ENCODE peak calls at places on chromosomes 7 and 10, in ten cellular contexts. F is NCI-H2029; O is stimulated activated CD4-positive, alpha-beta T cell treated with anti-CD3 and anti-CD28 coated beads, TNF-alpha, amount 100 ng/mL, for 1 hour; A is Daoy; I is GM20000; M is heart right ventricle; Y is NCI-H345; Z is GM13977; V is neural crest cell; P is posterior cingulate gyrus. R is an unnamed sample.

GRCh38 chr10:17981766-17982380 is 30.2 kb downstream of the SLC39A12 start:
- DNase-seq in F (no peak), O (no peak), A (peak), I (no peak), M (no peak), Y (no peak), Z (no peak), V (no peak), P (no peak), R (no peak)

GRCh38 chr7:19572566-19572965 is 136.3 kb downstream of the POLR1F start:
- DNase-seq in F (no peak), O (no peak), A (peak), I (no peak), M (no peak), Y (no peak), Z (no peak), V (no peak), P (no peak), R (no peak)

GRCh38 chr10:3186365-3186764 is 13.8 kb upstream of the PITRM1 start:
- DNase-seq in F (no peak), O (no peak), A (no peak), I (no peak), M (no peak), Y (no peak), Z (no peak), V (no peak), P (no peak), R (no peak)

GRCh38 chr7:3065724-3066143 is 22.1 kb upstream of the CARD11 start:
- DNase-seq in F (no peak), O (peak), A (peak), I (peak), M (peak), Y (no peak), Z (peak), V (peak), P (no peak), R (no peak)

GRCh38 chr7:152601305-152601798 is 74.6 kb downstream of the XRCC2 start:
- DNase-seq in F (no peak), O (no peak), A (no peak), I (no peak), M (no peak), Y (no peak), Z (no peak), V (no peak), P (no peak), R (no peak)

GRCh38 chr7:43583424-43584199 is 704 bp downstream of the STK17A start:
- DNase-seq in F (no peak), O (peak), A (peak), I (no peak), M (peak), Y (peak), Z (peak), V (peak), P (peak), R (peak)

GRCh38 chr7:148458263-148458662 is 132.3 kb upstream of the C7orf33 start:
- DNase-seq in F (no peak), O (no peak), A (no peak), I (no peak), M (no peak), Y (no peak), Z (no peak), V (no peak), P (no peak), R (no peak)

GRCh38 chr7:6444516-6445269 is 3.1 kb downstream of the DAGLB start:
- DNase-seq in F (peak), O (no peak), A (no peak), I (no peak), M (no peak), Y (peak), Z (no peak), V (no peak), P (no peak), R (no peak)

GRCh38 chr10:103451091-103451801 is 924 bp downstream of the CALHM2 start:
- DNase-seq in F (no peak), O (peak), A (peak), I (no peak), M (peak), Y (no peak), Z (peak), V (no peak), P (no peak), R (peak)

GRCh38 chr10:76334306-76334705 is 902.9 kb downstream of the LRMDA start:
- DNase-seq in F (no peak), O (no peak), A (no peak), I (no peak), M (no peak), Y (no peak), Z (no peak), V (no peak), P (no peak), R (no peak)

GRCh38 chr10:59879363-59879935 is 26.9 kb downstream of the CCDC6 start:
- DNase-seq in F (no peak), O (no peak), A (no peak), I (no peak), M (no peak), Y (no peak), Z (no peak), V (no peak), P (no peak), R (no peak)

GRCh38 chr7:101367676-101368075 is 5.0 kb downstream of the COL26A1 start:
- DNase-seq in F (no peak), O (no peak), A (no peak), I (no peak), M (no peak), Y (no peak), Z (no peak), V (no peak), P (no peak), R (no peak)

GRCh38 chr7:71682841-71683341 is 550.9 kb downstream of the GALNT17 start:
- DNase-seq in F (peak), O (no peak), A (no peak), I (no peak), M (no peak), Y (no peak), Z (no peak), V (no peak), P (no peak), R (no peak)

GRCh38 chr7:44977304-44977858 is 1.4 kb downstream of the MYO1G start:
- DNase-seq in F (no peak), O (peak), A (peak), I (peak), M (no peak), Y (no peak), Z (peak), V (no peak), P (no peak), R (no peak)

GRCh38 chr10:34156781-34157425 is 658.2 kb downstream of the PARD3 start:
- DNase-seq in F (no peak), O (no peak), A (no peak), I (no peak), M (no peak), Y (no peak), Z (no peak), V (no peak), P (peak), R (no peak)

GRCh38 chr10:101367569-101368453 is 13.8 kb downstream of the BTRC start:
- DNase-seq in F (no peak), O (no peak), A (peak), I (no peak), M (no peak), Y (no peak), Z (no peak), V (no peak), P (no peak), R (no peak)

GRCh38 chr7:116863168-116863670 is 832 bp downstream of the CAPZA2 start:
- DNase-seq in F (no peak), O (no peak), A (no peak), I (peak), M (no peak), Y (peak), Z (peak), V (no peak), P (no peak), R (peak)

GRCh38 chr10:28939352-28940157 is 262.2 kb downstream of the BAMBI start:
- DNase-seq in F (peak), O (no peak), A (peak), I (no peak), M (peak), Y (peak), Z (no peak), V (peak), P (no peak), R (peak)

GRCh38 chr10:32139223-32140073 is 83.2 kb upstream of the KIF5B start:
- DNase-seq in F (no peak), O (no peak), A (peak), I (no peak), M (peak), Y (peak), Z (no peak), V (peak), P (no peak), R (no peak)

GRCh38 chr10:52216852-52217251 is 97.2 kb upstream of the DKK1 start:
- DNase-seq in F (no peak), O (no peak), A (peak), I (no peak), M (no peak), Y (no peak), Z (no peak), V (no peak), P (no peak), R (no peak)

GRCh38 chr7:91446819-91447218 is 182.6 kb downstream of the FZD1 start:
- DNase-seq in F (no peak), O (no peak), A (no peak), I (no peak), M (no peak), Y (no peak), Z (no peak), V (no peak), P (no peak), R (no peak)

GRCh38 chr10:91804126-91804510 is 5.9 kb downstream of the TNKS2 start:
- DNase-seq in F (no peak), O (no peak), A (no peak), I (no peak), M (no peak), Y (no peak), Z (no peak), V (no peak), P (no peak), R (no peak)

GRCh38 chr7:93165447-93165846 is 17.3 kb upstream of the SAMD9L start:
- DNase-seq in F (no peak), O (no peak), A (no peak), I (peak), M (no peak), Y (no peak), Z (peak), V (no peak), P (no peak), R (no peak)

GRCh38 chr10:84654671-84655070 is 326.3 kb downstream of the CCSER2 start:
- DNase-seq in F (no peak), O (no peak), A (no peak), I (no peak), M (no peak), Y (peak), Z (no peak), V (no peak), P (no peak), R (no peak)

GRCh38 chr10:655184-655583 is 34.3 kb downstream of the DIP2C start:
- DNase-seq in F (no peak), O (no peak), A (no peak), I (no peak), M (no peak), Y (no peak), Z (no peak), V (no peak), P (no peak), R (no peak)

GRCh38 chr7:111098011-111098925 is 7.3 kb downstream of the LRRN3 start:
- DNase-seq in F (no peak), O (peak), A (peak), I (no peak), M (peak), Y (peak), Z (no peak), V (no peak), P (peak), R (peak)

GRCh38 chr10:30774281-30774680 is 144.7 kb upstream of the LYZL2 start:
- DNase-seq in F (no peak), O (no peak), A (no peak), I (no peak), M (no peak), Y (no peak), Z (no peak), V (no peak), P (no peak), R (no peak)

GRCh38 chr10:110540038-110540437 is 27.5 kb upstream of the SMC3 start:
- DNase-seq in F (peak), O (no peak), A (no peak), I (no peak), M (no peak), Y (no peak), Z (no peak), V (no peak), P (no peak), R (no peak)

GRCh38 chr7:16028103-16028502 is 341.6 kb upstream of the MEOX2 start:
- DNase-seq in F (no peak), O (no peak), A (peak), I (no peak), M (no peak), Y (no peak), Z (no peak), V (no peak), P (no peak), R (no peak)